ENCODE peak calls at places on chromosomes 3 and 15, in four cellular contexts. I is WTC11, S is K562, J is HepG2. A is an unnamed sample.

GRCh38 chr3:126081618-126082333 is 2.1 kb downstream of the SLC41A3 start:
- DNase-seq in S (no peak), I (peak), J (peak), A (no peak)

GRCh38 chr15:91887921-91888373 is 34.4 kb downstream of the SLCO3A1 start:
- DNase-seq in J (no peak), I (no peak), S (no peak), A (no peak)

GRCh38 chr15:82197734-82198594 is 64.6 kb downstream of the EFL1 start:
- DNase-seq in I (peak), S (peak), J (peak), A (peak)

GRCh38 chr3:65334045-65334665 is 646.4 kb upstream of the ADAMTS9 start:
- DNase-seq in J (no peak), I (peak), S (peak), A (no peak)

GRCh38 chr3:129105862-129106261 is 15.7 kb downstream of the RAB43 start:
- DNase-seq in S (no peak), J (no peak), I (no peak), A (no peak)

GRCh38 chr3:191345334-191345733 is 15.0 kb upstream of the UTS2B start:
- DNase-seq in S (peak), J (no peak), I (no peak), A (no peak)

GRCh38 chr3:150495563-150496168 is 50.6 kb downstream of the SERP1 start:
- DNase-seq in S (peak), I (no peak), J (peak), A (no peak)

GRCh38 chr3:39106281-39107055 is 959 bp downstream of the GORASP1 start:
- DNase-seq in I (no peak), S (no peak), J (no peak), A (no peak)

GRCh38 chr3:9340450-9341009 is 22.3 kb upstream of the THUMPD3 start:
- DNase-seq in S (no peak), J (peak), I (no peak), A (no peak)

GRCh38 chr3:65233561-65233960 is 545.8 kb upstream of the ADAMTS9 start:
- DNase-seq in S (no peak), J (no peak), I (no peak), A (no peak)

GRCh38 chr3:13308406-13308805 is 111.7 kb downstream of the NUP210 start:
- DNase-seq in I (peak), J (peak), S (peak), A (no peak)

GRCh38 chr3:12370758-12371157 is 81.9 kb downstream of the PPARG start:
- DNase-seq in I (no peak), J (peak), S (no peak), A (no peak)

GRCh38 chr3:98961161-98962155 is 60.0 kb upstream of the DCBLD2 start:
- DNase-seq in J (no peak), S (no peak), I (no peak), A (no peak)

GRCh38 chr3:4866841-4867240 is 112.4 kb upstream of the BHLHE40 start:
- DNase-seq in J (no peak), S (no peak), I (no peak), A (no peak)
- TF ChIP-seq ETV6 in J (no peak), S (no peak), I (no peak), A (no peak)

GRCh38 chr3:53708001-53708621 is 138.1 kb downstream of the CHDH start:
- DNase-seq in I (no peak), J (no peak), S (no peak), A (no peak)
- TF ChIP-seq ETV6 in I (no peak), J (no peak), S (no peak), A (no peak)

GRCh38 chr3:143597774-143598652 is 250.3 kb downstream of the SLC9A9 start:
- DNase-seq in S (no peak), I (no peak), J (no peak), A (no peak)
- TF ChIP-seq ETV6 in S (no peak), I (no peak), J (no peak), A (no peak)

GRCh38 chr3:144055604-144056003 is 84.0 kb downstream of the DIPK2A start:
- DNase-seq in J (no peak), I (no peak), S (no peak), A (no peak)
- TF ChIP-seq ETV6 in J (no peak), I (no peak), S (no peak), A (no peak)

GRCh38 chr3:152609891-152610290 is 225.0 kb upstream of the P2RY1 start:
- DNase-seq in S (no peak), I (no peak), J (no peak), A (no peak)
- TF ChIP-seq ETV6 in S (no peak), I (no peak), J (no peak), A (no peak)

GRCh38 chr3:117553461-117553860 is 843.9 kb downstream of the TUSC7 start:
- DNase-seq in J (no peak), I (no peak), S (no peak), A (peak)
- TF ChIP-seq ETV6 in J (no peak), I (no peak), S (no peak), A (no peak)

GRCh38 chr3:61277411-61277810 is 26.2 kb upstream of the FHIT start:
- DNase-seq in I (no peak), J (no peak), S (no peak), A (no peak)
- TF ChIP-seq ETV6 in I (no peak), J (no peak), S (no peak), A (no peak)

GRCh38 chr3:183159319-183159718 is 3.2 kb downstream of the LAMP3 start:
- DNase-seq in S (peak), J (no peak), I (no peak), A (no peak)
- TF ChIP-seq ETV6 in S (no peak), J (no peak), I (no peak), A (no peak)

GRCh38 chr3:179955798-179956197 is 80.9 kb downstream of the PEX5L start:
- DNase-seq in I (no peak), J (no peak), S (no peak), A (no peak)

GRCh38 chr3:179956416-179956830 is 80.3 kb downstream of the PEX5L start:
- DNase-seq in J (no peak), I (no peak), S (no peak), A (peak)

GRCh38 chr3:179957264-179957845 is 79.4 kb downstream of the PEX5L start:
- DNase-seq in I (no peak), J (no peak), S (no peak), A (no peak)

GRCh38 chr3:179958143-179958542 is 78.6 kb downstream of the PEX5L start:
- DNase-seq in S (no peak), I (no peak), J (no peak), A (no peak)

DNA sequence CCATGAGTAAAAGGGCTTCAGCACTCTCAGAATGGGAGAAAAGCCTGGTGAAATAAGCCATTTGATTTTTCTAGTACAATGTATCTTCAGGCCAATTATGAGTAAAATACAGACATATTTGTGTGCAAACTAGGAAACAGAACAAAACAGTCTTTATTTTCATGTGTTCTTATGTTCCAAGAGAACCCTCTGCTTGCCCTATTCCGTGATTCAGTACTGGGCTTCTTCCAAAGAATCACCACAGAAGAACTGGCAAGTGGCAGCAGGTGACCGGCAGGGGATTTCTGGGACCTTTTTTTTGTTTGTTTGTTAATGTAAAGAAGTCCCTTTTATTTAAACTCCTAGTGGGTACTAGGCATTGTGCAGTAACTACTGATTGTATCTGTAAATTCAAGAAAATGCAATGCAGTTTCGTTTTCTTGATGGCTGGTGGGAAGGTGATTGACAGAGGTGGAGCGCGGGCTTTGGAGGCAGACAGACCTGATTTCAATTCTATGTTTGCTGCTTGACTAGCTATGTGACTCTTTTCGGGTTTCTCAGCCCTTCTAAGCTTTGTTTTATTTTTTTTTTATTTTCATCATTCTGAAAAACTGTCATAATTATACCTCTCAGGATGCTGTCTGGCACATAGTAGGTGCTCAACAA is 82.4 kb downstream of the PEX5L start:
- DNase-seq in I (no peak), S (no peak), J (no peak), A (no peak)
- TF ChIP-seq ETV6 in I (no peak), S (no peak), J (no peak), A (no peak)

GRCh38 chr3:54743755-54744154 is 184.1 kb downstream of the LRTM1 start:
- DNase-seq in I (no peak), S (no peak), J (no peak), A (no peak)
- TF ChIP-seq ETV6 in I (no peak), S (no peak), J (no peak), A (no peak)

A was measured in GM12878.